ENCODE peak calls at places on chromosomes 2 and 18, in nine cellular contexts. J is OCI-LY7; V is IMR-90; L is adipocyte; G is lower lobe of right lung; A is PC-9; F is CD8-positive, alpha-beta memory T cell; Y is CD4-positive, CD25-positive, alpha-beta regulatory T cell; H is naive thymus-derived CD4-positive, alpha-beta T cell. N is an unnamed sample.

GRCh38 chr2:231615058-231615671 is 22.5 kb downstream of the TEX44 start:
- DNase-seq in J (peak; percentile 27), V (no peak), L (no peak), G (no peak), A (no peak), F (no peak), Y (no peak), H (no peak), N (no peak)

GRCh38 chr2:180970052-180970451 is 10.4 kb upstream of the UBE2E3 start:
- DNase-seq in J (no peak), V (no peak), L (no peak), G (no peak), A (no peak), F (no peak), Y (no peak), H (no peak), N (no peak)

GRCh38 chr2:182077451-182078142 is 91.9 kb downstream of the PPP1R1C start:
- DNase-seq in J (peak; percentile 64), V (peak; percentile 95), L (peak; percentile 93), G (no peak), A (peak; percentile 47), F (no peak), Y (peak; percentile 2), H (peak; percentile 27), N (peak; percentile 73)

GRCh38 chr2:27509326-27509725 is 12.7 kb downstream of the GCKR start:
- DNase-seq in J (no peak), V (peak; percentile 62), L (peak; percentile 34), G (no peak), A (peak; percentile 38), F (no peak), Y (no peak), H (no peak), N (peak; percentile 33)

GRCh38 chr2:182132605-182133004 is 147.0 kb downstream of the PPP1R1C start:
- DNase-seq in J (no peak), V (peak; percentile 53), L (peak; percentile 63), G (no peak), A (no peak), F (no peak), Y (no peak), H (no peak), N (no peak)

GRCh38 chr2:174035981-174036742 is 71.0 kb upstream of the SP3 start:
- DNase-seq in J (no peak), V (peak; percentile 11), L (no peak), G (no peak), A (peak; percentile 30), F (no peak), Y (no peak), H (no peak), N (no peak)

GRCh38 chr2:9800975-9801723 is 42.1 kb upstream of the TAF1B start:
- DNase-seq in J (no peak), V (peak; percentile 63), L (peak; percentile 28), G (peak; percentile 88), A (peak; percentile 61), F (peak; percentile 59), Y (no peak), H (no peak), N (peak; percentile 56)

GRCh38 chr2:99890616-99891259 is 251.7 kb downstream of the AFF3 start:
- DNase-seq in J (no peak), V (no peak), L (no peak), G (no peak), A (no peak), F (no peak), Y (no peak), H (no peak), N (no peak)

GRCh38 chr2:46615555-46616487 is 136.5 kb downstream of the TMEM247 start:
- DNase-seq in J (peak; percentile 50), V (peak; percentile 14), L (peak; percentile 58), G (no peak), A (no peak), F (peak; percentile 4), Y (peak; percentile 32), H (peak; percentile 21), N (no peak)

GRCh38 chr18:48623468-48624220 is 84.8 kb downstream of the CTIF start:
- DNase-seq in J (no peak), V (peak; percentile 88), L (peak; percentile 86), G (no peak), A (no peak), F (no peak), Y (no peak), H (no peak), N (peak; percentile 73)

GRCh38 chr2:4604767-4605166 is 901.4 kb downstream of the DCDC2C start:
- DNase-seq in J (peak; percentile 11), V (no peak), L (no peak), G (no peak), A (no peak), F (no peak), Y (no peak), H (no peak), N (no peak)

GRCh38 chr2:30272761-30273573 is 41.6 kb downstream of the LBH start:
- DNase-seq in J (no peak), V (peak; percentile 77), L (peak; percentile 76), G (no peak), A (peak; percentile 77), F (no peak), Y (no peak), H (no peak), N (no peak)

GRCh38 chr2:108199726-108200125 is 40.0 kb upstream of the SULT1C3 start:
- DNase-seq in J (no peak), V (peak; percentile 28), L (no peak), G (no peak), A (no peak), F (no peak), Y (no peak), H (no peak), N (no peak)

GRCh38 chr18:4453712-4454547 is 1.2 kb downstream of the DLGAP1 start:
- DNase-seq in J (no peak), V (no peak), L (no peak), G (peak; percentile 37), A (no peak), F (no peak), Y (no peak), H (no peak), N (no peak)

GRCh38 chr18:4720498-4720897 is 265.4 kb upstream of the DLGAP1 start:
- DNase-seq in J (peak; percentile 55), V (no peak), L (no peak), G (no peak), A (no peak), F (no peak), Y (no peak), H (no peak), N (no peak)

GRCh38 chr18:39994521-39994920 is 1960.5 kb upstream of the PIK3C3 start:
- DNase-seq in J (no peak), V (no peak), L (no peak), G (no peak), A (peak; percentile 36), F (no peak), Y (no peak), H (no peak), N (no peak)

GRCh38 chr2:221372156-221372870 is 199.8 kb downstream of the EPHA4 start:
- DNase-seq in J (no peak), V (no peak), L (peak; percentile 12), G (no peak), A (no peak), F (no peak), Y (no peak), H (no peak), N (no peak)

GRCh38 chr2:237392186-237392585 is 21.8 kb downstream of the COL6A3 start:
- DNase-seq in J (no peak), V (no peak), L (peak; percentile 19), G (no peak), A (no peak), F (no peak), Y (no peak), H (no peak), N (no peak)

GRCh38 chr2:150480971-150481830 is 6.3 kb downstream of the RND3 start:
- DNase-seq in J (no peak), V (peak; percentile 39), L (no peak), G (no peak), A (no peak), F (no peak), Y (no peak), H (no peak), N (no peak)

DNA sequence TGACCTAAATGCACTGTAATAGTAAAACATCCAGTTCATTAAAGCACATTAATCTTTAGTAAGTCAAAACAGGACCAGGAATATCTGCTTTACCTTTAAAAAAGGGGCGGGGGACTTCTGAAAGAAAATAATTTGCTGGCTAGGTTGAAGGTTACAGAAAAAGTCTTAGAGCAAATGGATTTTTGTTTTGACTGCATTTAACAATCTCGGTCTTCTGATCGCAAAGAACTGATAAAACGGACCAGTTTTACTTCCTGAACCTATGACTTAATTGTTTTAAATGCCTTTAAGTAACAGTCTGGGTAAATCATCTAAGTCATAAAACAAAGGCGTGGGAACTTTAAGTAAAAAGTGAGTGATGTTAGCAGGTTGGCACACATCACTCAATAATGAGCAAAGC is 783 bp downstream of the BUB1 start:
- DNase-seq in J (no peak), V (no peak), L (no peak), G (no peak), A (no peak), F (no peak), Y (peak; percentile 15), H (no peak), N (no peak)
- H3K4me3 ChIP-seq in J (peak overlapping the region; percentile 92), V (peak overlapping the region; percentile 75), L (peak overlapping the region; percentile 97), G (no peak overlapping the region), A (peak overlapping the region; percentile 78), F (no peak overlapping the region), Y (peak overlapping the region; percentile 99), H (peak overlapping the region; percentile 87), N (peak overlapping the region; percentile 92)

DNA sequence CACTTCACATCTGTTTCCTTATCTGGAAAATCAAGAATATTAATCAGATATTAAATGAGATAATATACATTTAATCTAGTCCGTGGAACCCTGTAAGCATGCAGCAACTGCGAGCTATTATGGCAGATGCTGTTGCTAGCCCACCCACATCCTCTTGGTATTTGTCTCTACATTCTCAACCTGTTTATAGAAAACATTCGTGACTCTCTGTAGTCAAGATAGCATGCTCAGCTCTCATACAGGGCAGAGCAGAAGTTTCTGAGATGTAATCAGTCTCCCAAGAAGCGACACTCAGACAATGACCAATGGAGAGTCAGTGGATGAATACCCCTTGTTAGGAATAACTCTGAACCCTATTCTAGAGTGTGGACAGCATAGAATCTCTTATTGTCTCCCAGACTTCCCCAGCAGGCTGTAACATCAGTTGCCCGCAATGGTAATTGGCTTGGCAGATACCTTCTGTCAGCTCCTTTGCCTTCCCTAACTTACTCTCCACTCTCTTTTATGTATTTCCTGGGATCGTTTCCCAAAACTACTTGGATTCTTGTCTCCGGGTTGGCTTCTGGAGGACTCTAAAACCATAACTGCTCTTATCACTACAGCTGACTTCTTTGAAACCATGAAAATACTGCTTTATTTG is 400.7 kb upstream of the TNP1 start:
- DNase-seq in J (no peak), V (no peak), L (no peak), G (no peak), A (no peak), F (no peak), Y (no peak), H (no peak), N (no peak)
- H3K4me3 ChIP-seq in J (no peak overlapping the region), V (no peak overlapping the region), L (no peak overlapping the region), G (no peak overlapping the region), A (no peak overlapping the region), F (no peak overlapping the region), Y (no peak overlapping the region), H (no peak overlapping the region), N (no peak overlapping the region)

GRCh38 chr2:24454258-24454657 is 36.8 kb upstream of the NCOA1 start:
- DNase-seq in J (no peak), V (peak; percentile 17), L (peak; percentile 88), G (no peak), A (no peak), F (no peak), Y (no peak), H (no peak), N (no peak)
- H3K4me3 ChIP-seq in J (no peak overlapping the region), V (peak overlapping the region; percentile 26), L (peak overlapping the region; percentile 74), G (peak overlapping the region; percentile 12), A (no peak overlapping the region), F (no peak overlapping the region), Y (no peak overlapping the region), H (no peak overlapping the region), N (peak overlapping the region; percentile 39)

GRCh38 chr2:443211-443610 is 155.3 kb upstream of the ALKAL2 start:
- DNase-seq in J (no peak), V (no peak), L (no peak), G (no peak), A (no peak), F (no peak), Y (no peak), H (no peak), N (no peak)
- H3K4me3 ChIP-seq in J (no peak overlapping the region), V (no peak overlapping the region), L (no peak overlapping the region), G (no peak overlapping the region), A (no peak overlapping the region), F (no peak overlapping the region), Y (no peak overlapping the region), H (no peak overlapping the region), N (no peak overlapping the region)

N was measured in skeletal muscle cell.